ENCODE peak calls at places on chromosomes 4 and X, in seven cellular contexts. One of them, this sample, is unnamed. For H3K4me1, the result is how much of the 10 kb centered on the place peaks cover.

GRCh38 chrX:139530550-139530949 is at the start of gene F9:
- DNase-seq in colonic mucosa: no peak
- DNase-seq in IMR-90: no peak
- DNase-seq in mucosa of descending colon: no peak
- DNase-seq in ovary: no peak
- DNase-seq in suprapubic skin: no peak
- DNase-seq in tibial nerve: no peak
- DNase-seq in this sample: no peak

GRCh38 chr4:156825074-156825473 is 146.5 kb downstream of the PDGFC start:
- DNase-seq in colonic mucosa: no peak
- DNase-seq in IMR-90: no peak
- DNase-seq in mucosa of descending colon: no peak
- DNase-seq in ovary: no peak
- DNase-seq in suprapubic skin: no peak
- DNase-seq in tibial nerve: no peak
- DNase-seq in this sample: no peak

GRCh38 chrX:154486052-154486395 is 391 bp downstream of the UBL4A start:
- DNase-seq in colonic mucosa: peak
- DNase-seq in IMR-90: no peak
- DNase-seq in mucosa of descending colon: peak
- DNase-seq in ovary: peak
- DNase-seq in suprapubic skin: peak
- DNase-seq in tibial nerve: no peak
- DNase-seq in this sample: no peak

GRCh38 chr4:165426769-165427168 is 48.0 kb downstream of the CPE start:
- DNase-seq in colonic mucosa: no peak
- DNase-seq in IMR-90: no peak
- DNase-seq in mucosa of descending colon: no peak
- DNase-seq in ovary: no peak
- DNase-seq in suprapubic skin: no peak
- DNase-seq in tibial nerve: no peak
- DNase-seq in this sample: no peak

GRCh38 chr4:158891256-158891655 is 122.4 kb downstream of the FNIP2 start:
- DNase-seq in colonic mucosa: no peak
- DNase-seq in IMR-90: no peak
- DNase-seq in mucosa of descending colon: no peak
- DNase-seq in ovary: no peak
- DNase-seq in suprapubic skin: no peak
- DNase-seq in tibial nerve: no peak
- DNase-seq in this sample: no peak

GRCh38 chr4:80138556-80139538 is 58.5 kb upstream of the PRDM8 start:
- DNase-seq in colonic mucosa: no peak
- DNase-seq in IMR-90: peak
- DNase-seq in mucosa of descending colon: peak
- DNase-seq in ovary: no peak
- DNase-seq in suprapubic skin: no peak
- DNase-seq in tibial nerve: no peak
- DNase-seq in this sample: no peak

GRCh38 chr4:117692538-117692937 is 341.7 kb upstream of the NDST3 start:
- DNase-seq in colonic mucosa: no peak
- DNase-seq in IMR-90: no peak
- DNase-seq in mucosa of descending colon: no peak
- DNase-seq in ovary: no peak
- DNase-seq in suprapubic skin: no peak
- DNase-seq in tibial nerve: no peak
- DNase-seq in this sample: no peak

GRCh38 chr4:53693408-53693807 is 102.1 kb upstream of the LNX1 start:
- DNase-seq in colonic mucosa: no peak
- DNase-seq in IMR-90: peak
- DNase-seq in mucosa of descending colon: no peak
- DNase-seq in ovary: no peak
- DNase-seq in suprapubic skin: no peak
- DNase-seq in tibial nerve: no peak
- DNase-seq in this sample: no peak

GRCh38 chr4:150078996-150079581 is 844 bp downstream of the DCLK2 start:
- DNase-seq in colonic mucosa: peak
- DNase-seq in IMR-90: peak
- DNase-seq in mucosa of descending colon: peak
- DNase-seq in ovary: peak
- DNase-seq in suprapubic skin: peak
- DNase-seq in tibial nerve: peak
- DNase-seq in this sample: no peak

GRCh38 chr4:16897991-16898827 is at the start of gene LDB2:
- DNase-seq in colonic mucosa: peak
- DNase-seq in IMR-90: peak
- DNase-seq in mucosa of descending colon: peak
- DNase-seq in ovary: peak
- DNase-seq in suprapubic skin: peak
- DNase-seq in tibial nerve: peak
- DNase-seq in this sample: peak

GRCh38 chr4:174757736-174758135 is 71.3 kb downstream of the GLRA3 start:
- DNase-seq in colonic mucosa: no peak
- DNase-seq in IMR-90: no peak
- DNase-seq in mucosa of descending colon: no peak
- DNase-seq in ovary: no peak
- DNase-seq in suprapubic skin: no peak
- DNase-seq in tibial nerve: no peak
- DNase-seq in this sample: no peak

GRCh38 chr4:1315306-1315705 is 25.6 kb downstream of the MAEA start:
- DNase-seq in colonic mucosa: no peak
- DNase-seq in IMR-90: no peak
- DNase-seq in mucosa of descending colon: no peak
- DNase-seq in ovary: no peak
- DNase-seq in suprapubic skin: no peak
- DNase-seq in tibial nerve: no peak
- DNase-seq in this sample: no peak

GRCh38 chr4:110631582-110632505 is 9.0 kb upstream of the PITX2 start:
- DNase-seq in colonic mucosa: peak
- DNase-seq in IMR-90: peak
- DNase-seq in mucosa of descending colon: peak
- DNase-seq in ovary: no peak
- DNase-seq in suprapubic skin: no peak
- DNase-seq in tibial nerve: no peak
- DNase-seq in this sample: no peak

GRCh38 chr4:13261486-13262257 is 222.5 kb downstream of the RAB28 start:
- DNase-seq in colonic mucosa: no peak
- DNase-seq in IMR-90: no peak
- DNase-seq in mucosa of descending colon: no peak
- DNase-seq in ovary: no peak
- DNase-seq in suprapubic skin: no peak
- DNase-seq in tibial nerve: no peak
- DNase-seq in this sample: no peak

GRCh38 chr4:187304131-187304530 is 580.5 kb upstream of the FAT1 start:
- DNase-seq in colonic mucosa: no peak
- DNase-seq in IMR-90: no peak
- DNase-seq in mucosa of descending colon: no peak
- DNase-seq in ovary: no peak
- DNase-seq in suprapubic skin: no peak
- DNase-seq in tibial nerve: no peak
- DNase-seq in this sample: no peak

GRCh38 chrX:68719904-68720614 is 72.6 kb downstream of the STARD8 start:
- DNase-seq in colonic mucosa: no peak
- DNase-seq in IMR-90: no peak
- DNase-seq in mucosa of descending colon: no peak
- DNase-seq in ovary: no peak
- DNase-seq in suprapubic skin: peak
- DNase-seq in tibial nerve: no peak
- DNase-seq in this sample: no peak

GRCh38 chr4:15717126-15717525 is 14.3 kb downstream of the BST1 start:
- DNase-seq in colonic mucosa: no peak
- DNase-seq in IMR-90: peak
- DNase-seq in mucosa of descending colon: no peak
- DNase-seq in ovary: no peak
- DNase-seq in suprapubic skin: no peak
- DNase-seq in tibial nerve: no peak
- DNase-seq in this sample: no peak

GRCh38 chrX:144819406-144819805 is 427.9 kb upstream of the SPANXN1 start:
- DNase-seq in colonic mucosa: no peak
- DNase-seq in IMR-90: no peak
- DNase-seq in mucosa of descending colon: no peak
- DNase-seq in ovary: no peak
- DNase-seq in suprapubic skin: no peak
- DNase-seq in tibial nerve: no peak
- DNase-seq in this sample: no peak

GRCh38 chrX:151801980-151802379 is 67.4 kb downstream of the CNGA2 start:
- DNase-seq in colonic mucosa: no peak
- DNase-seq in IMR-90: no peak
- DNase-seq in mucosa of descending colon: peak
- DNase-seq in ovary: no peak
- DNase-seq in suprapubic skin: no peak
- DNase-seq in tibial nerve: no peak
- DNase-seq in this sample: peak

GRCh38 chrX:138026211-138026610 is 460.3 kb downstream of the ZIC3 start:
- DNase-seq in colonic mucosa: no peak
- DNase-seq in IMR-90: no peak
- DNase-seq in mucosa of descending colon: no peak
- DNase-seq in ovary: no peak
- DNase-seq in suprapubic skin: no peak
- DNase-seq in tibial nerve: no peak
- DNase-seq in this sample: no peak

GRCh38 chrX:15254852-15255251 is 15.0 kb downstream of the ASB9 start:
- DNase-seq in colonic mucosa: no peak
- DNase-seq in IMR-90: no peak
- DNase-seq in mucosa of descending colon: no peak
- DNase-seq in ovary: no peak
- DNase-seq in suprapubic skin: no peak
- DNase-seq in tibial nerve: no peak
- DNase-seq in this sample: no peak

GRCh38 chr4:155952546-155952945 is 1.1 kb downstream of the CTSO start:
- DNase-seq in colonic mucosa: no peak
- DNase-seq in IMR-90: peak
- DNase-seq in mucosa of descending colon: no peak
- DNase-seq in ovary: no peak
- DNase-seq in suprapubic skin: no peak
- DNase-seq in tibial nerve: no peak
- DNase-seq in this sample: no peak

DNA sequence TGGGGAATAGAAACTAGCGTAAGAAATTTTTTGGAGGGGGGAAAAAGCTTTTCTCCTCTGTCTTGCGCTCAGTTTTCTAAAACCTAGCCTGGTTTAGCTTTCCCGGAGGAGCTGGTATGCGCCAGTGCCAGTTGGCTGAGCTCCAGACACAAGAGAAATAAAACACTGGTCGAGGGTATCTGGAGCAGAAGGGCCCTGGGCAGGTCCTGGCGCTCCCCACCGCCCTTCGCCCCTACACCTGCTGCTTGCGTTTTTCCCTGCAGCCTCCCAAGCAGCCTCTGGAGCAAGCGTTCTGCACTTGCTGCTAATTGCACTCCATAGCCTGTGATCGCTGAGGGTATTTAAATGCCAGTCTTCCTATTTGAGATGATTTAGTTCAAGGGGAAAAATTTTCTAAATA is 816 bp downstream of the EREG start:
- DNase-seq in colonic mucosa: peak
- DNase-seq in IMR-90: no peak
- DNase-seq in mucosa of descending colon: peak
- DNase-seq in ovary: no peak
- DNase-seq in suprapubic skin: no peak
- DNase-seq in tibial nerve: no peak
- DNase-seq in this sample: no peak
- H3K4me3 ChIP-seq in colonic mucosa: peak
- H3K4me3 ChIP-seq in IMR-90: peak
- H3K4me3 ChIP-seq in mucosa of descending colon: no peak
- H3K4me3 ChIP-seq in ovary: no peak
- H3K4me3 ChIP-seq in suprapubic skin: peak
- H3K4me3 ChIP-seq in tibial nerve: no peak
- H3K4me3 ChIP-seq in this sample: peak

DNA sequence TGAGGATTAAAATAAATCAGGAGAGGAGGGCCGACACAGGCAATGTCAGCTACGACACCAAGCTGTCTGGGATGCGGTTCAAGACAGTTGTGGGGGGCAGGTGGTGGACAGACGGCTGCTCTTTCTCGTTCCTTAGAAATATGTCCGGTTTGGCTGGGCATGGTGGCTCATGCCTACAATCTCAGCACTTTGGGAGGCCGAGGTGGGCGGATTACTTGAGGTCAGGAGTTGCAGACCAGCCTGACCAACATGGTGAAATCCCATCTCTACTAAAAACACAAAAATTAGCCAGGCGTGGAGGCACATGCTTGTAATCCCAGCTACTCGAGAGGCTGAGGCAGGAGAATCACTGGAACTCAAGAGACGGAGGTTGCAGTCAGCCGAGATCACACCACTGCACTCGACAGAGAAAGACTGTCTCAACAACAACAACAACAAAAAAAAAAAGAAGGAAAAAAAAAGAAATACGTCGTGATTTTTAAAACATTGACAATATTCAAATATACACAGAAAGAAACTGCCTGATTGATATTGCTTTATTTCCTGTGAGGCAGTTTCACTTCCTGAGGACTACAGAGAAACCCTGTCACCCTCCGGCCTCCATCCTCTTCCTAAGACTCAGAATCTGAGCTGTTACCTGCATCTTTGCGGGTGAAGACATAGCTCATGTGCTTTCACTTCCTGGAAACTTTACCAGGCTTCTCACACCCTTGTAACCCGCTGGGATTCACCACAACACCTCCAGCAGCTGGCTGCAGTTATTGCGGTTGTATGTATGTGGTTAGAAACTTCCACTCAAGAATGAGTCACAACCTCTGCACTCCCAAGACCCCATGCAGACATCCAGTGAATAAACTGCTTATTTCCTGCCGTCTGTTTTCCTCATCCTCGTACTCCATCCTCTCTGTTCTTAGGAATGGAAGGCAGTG is 63.8 kb upstream of the STS start:
- DNase-seq in colonic mucosa: no peak
- DNase-seq in IMR-90: peak
- DNase-seq in mucosa of descending colon: peak
- DNase-seq in ovary: no peak
- DNase-seq in suprapubic skin: no peak
- DNase-seq in tibial nerve: no peak
- DNase-seq in this sample: no peak
- H3K4me1 ChIP-seq in colonic mucosa: under half
- H3K4me1 ChIP-seq in IMR-90: under half
- H3K4me1 ChIP-seq in mucosa of descending colon: under half
- H3K4me1 ChIP-seq in ovary: under half
- H3K4me1 ChIP-seq in suprapubic skin: under half
- H3K4me1 ChIP-seq in tibial nerve: under half
- H3K4me1 ChIP-seq in this sample: under half

GRCh38 chr4:40316333-40316781 is 18.8 kb upstream of the CHRNA9 start:
- DNase-seq in colonic mucosa: no peak
- DNase-seq in IMR-90: peak
- DNase-seq in mucosa of descending colon: peak
- DNase-seq in ovary: no peak
- DNase-seq in suprapubic skin: no peak
- DNase-seq in tibial nerve: no peak
- DNase-seq in this sample: no peak
- H3K4me3 ChIP-seq in colonic mucosa: no peak
- H3K4me3 ChIP-seq in IMR-90: peak
- H3K4me3 ChIP-seq in mucosa of descending colon: no peak
- H3K4me3 ChIP-seq in ovary: peak
- H3K4me3 ChIP-seq in suprapubic skin: peak
- H3K4me3 ChIP-seq in tibial nerve: no peak
- H3K4me3 ChIP-seq in this sample: peak

DNA sequence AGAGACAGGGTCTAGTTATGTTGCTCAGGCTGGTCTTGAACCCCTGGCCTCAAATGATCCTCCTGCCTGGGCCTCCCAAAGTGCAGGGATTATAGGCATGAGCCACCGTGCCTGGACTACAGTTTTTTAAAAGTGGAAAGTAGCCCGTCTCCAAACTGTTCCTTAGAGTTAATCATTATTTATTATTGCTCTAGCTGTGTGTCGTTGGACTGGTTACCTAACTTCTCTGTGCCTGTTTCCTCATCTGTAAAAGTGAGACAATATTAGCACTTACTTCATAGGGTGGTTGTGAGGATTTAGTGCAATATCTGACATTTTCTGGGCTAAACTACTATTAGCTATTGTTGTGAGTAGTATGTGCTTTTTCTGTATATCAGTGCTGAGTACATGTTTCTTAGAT is 152.3 kb upstream of the SCML1 start:
- DNase-seq in colonic mucosa: no peak
- DNase-seq in IMR-90: no peak
- DNase-seq in mucosa of descending colon: no peak
- DNase-seq in ovary: no peak
- DNase-seq in suprapubic skin: no peak
- DNase-seq in tibial nerve: no peak
- DNase-seq in this sample: no peak
- H3K4me1 ChIP-seq in colonic mucosa: under half
- H3K4me1 ChIP-seq in IMR-90: under half
- H3K4me1 ChIP-seq in mucosa of descending colon: under half
- H3K4me1 ChIP-seq in ovary: under half
- H3K4me1 ChIP-seq in suprapubic skin: under half
- H3K4me1 ChIP-seq in tibial nerve: under half
- H3K4me1 ChIP-seq in this sample: under half